ENCODE peak calls at places on chromosomes 4 and X, in six cellular contexts. G is MV-4-11, Z is substantia nigra, E is adrenal gland, X is endothelial cell, O is lower leg skin. S is an unnamed sample.

GRCh38 chr4:164779080-164779479 is 25.1 kb downstream of the SMIM31 start:
- DNase-seq in X (no peak), O (no peak), Z (no peak), G (no peak), E (no peak), S (no peak)

GRCh38 chr4:185839204-185839712 is 27.3 kb upstream of the SORBS2 start:
- DNase-seq in G (peak; percentile 17), Z (no peak), O (peak; percentile 34), X (peak; percentile 17), E (peak; percentile 62), S (no peak)

GRCh38 chr4:176805155-176805554 is 12.4 kb upstream of the VEGFC start:
- DNase-seq in O (no peak), E (no peak), X (no peak), G (peak; percentile 65), Z (no peak), S (no peak)

GRCh38 chrX:106874075-106874474 is 29.1 kb downstream of the RIPPLY1 start:
- DNase-seq in G (no peak), E (no peak), O (no peak), Z (no peak), X (no peak), S (no peak)

GRCh38 chr4:26619784-26620183 is 35.9 kb downstream of the TBC1D19 start:
- DNase-seq in Z (no peak), E (no peak), O (no peak), X (no peak), G (no peak), S (no peak)

GRCh38 chrX:132093239-132093860 is 34.5 kb downstream of the FRMD7 start:
- DNase-seq in G (no peak), Z (no peak), O (no peak), X (no peak), E (no peak), S (no peak)

GRCh38 chr4:113700602-113701150 is 60.9 kb downstream of the CAMK2D start:
- DNase-seq in X (no peak), G (no peak), Z (no peak), O (no peak), E (no peak), S (no peak)

GRCh38 chrX:69222103-69223090 is 57.1 kb upstream of the PJA1 start:
- DNase-seq in O (peak; percentile 53), X (peak; percentile 75), Z (peak; percentile 12), G (peak; percentile 14), E (peak; percentile 61), S (peak; percentile 42)

GRCh38 chrX:50747471-50747900 is 66.5 kb downstream of the SHROOM4 start:
- DNase-seq in O (no peak), Z (no peak), G (no peak), X (peak; percentile 24), E (no peak), S (peak; percentile 21)

GRCh38 chrX:74804574-74804973 is 120.7 kb downstream of the NEXMIF start:
- DNase-seq in E (no peak), G (no peak), X (no peak), Z (no peak), O (no peak), S (no peak)

GRCh38 chrX:96833333-96833732 is 50.4 kb upstream of the RPA4 start:
- DNase-seq in G (no peak), X (no peak), O (no peak), E (no peak), Z (no peak), S (no peak)

GRCh38 chr4:5956285-5957021 is 61.8 kb downstream of the C4orf50 start:
- DNase-seq in X (no peak), O (no peak), E (peak; percentile 87), G (no peak), Z (no peak), S (no peak)

GRCh38 chrX:112888916-112889315 is 48.3 kb upstream of the AMOT start:
- DNase-seq in G (no peak), E (no peak), O (no peak), X (no peak), Z (no peak), S (peak; percentile 26)

GRCh38 chr4:152536545-152537182 is 772 bp upstream of the FBXW7 start:
- DNase-seq in G (peak; percentile 61), E (no peak), O (no peak), Z (no peak), X (no peak), S (peak; percentile 57)

GRCh38 chr4:148834804-148835598 is 392.8 kb upstream of the NR3C2 start:
- DNase-seq in O (no peak), E (no peak), G (peak; percentile 90), X (no peak), Z (no peak), S (peak; percentile 84)

GRCh38 chr4:168797738-168798375 is 212.2 kb downstream of the CBR4 start:
- DNase-seq in O (no peak), E (no peak), X (no peak), G (no peak), Z (no peak), S (no peak)

GRCh38 chrX:148649145-148649645 is 148.8 kb downstream of the AFF2 start:
- DNase-seq in X (no peak), G (no peak), O (no peak), Z (no peak), E (no peak), S (no peak)

GRCh38 chrX:53262918-53263394 is 18.4 kb downstream of the IQSEC2 start:
- DNase-seq in G (peak; percentile 86), Z (no peak), X (no peak), O (no peak), E (no peak), S (peak; percentile 41)

GRCh38 chr4:70496231-70496630 is 22.1 kb upstream of the AMTN start:
- DNase-seq in E (no peak), O (no peak), Z (no peak), X (no peak), G (no peak), S (no peak)

GRCh38 chr4:189206953-189207352 is 733.7 kb upstream of the FRG1 start:
- DNase-seq in O (no peak), E (no peak), Z (no peak), X (no peak), G (no peak), S (peak; percentile 27)

GRCh38 chr4:2269206-2269531 is 7.3 kb upstream of the MXD4 start:
- DNase-seq in E (no peak), G (no peak), X (no peak), Z (no peak), O (no peak), S (no peak)

GRCh38 chr4:14853186-14853946 is 148.9 kb upstream of the CPEB2 start:
- DNase-seq in G (no peak), X (no peak), O (no peak), E (no peak), Z (no peak), S (no peak)

GRCh38 chr4:612052-612748 is 13.2 kb upstream of the PDE6B start:
- DNase-seq in O (no peak), Z (no peak), E (no peak), X (no peak), G (no peak), S (no peak)

GRCh38 chr4:76951333-76952033 is 1.9 kb downstream of the SEPTIN11 start:
- DNase-seq in G (no peak), O (no peak), E (no peak), Z (no peak), X (no peak), S (no peak)

S was measured in Kasumi-1.